ENCODE peak calls at places on chromosomes 7 and 10, in nine cellular contexts. R, H, Z, O, J, C, B, D and Y are unnamed samples.

GRCh38 chr10:113099431-113100298 is 149.6 kb downstream of the TCF7L2 start:
- DNase-seq in R (no peak), H (no peak), Z (no peak), O (peak), J (peak), C (no peak), B (no peak), D (no peak), Y (no peak)

GRCh38 chr7:55100172-55100961 is 81.5 kb downstream of the EGFR start:
- DNase-seq in R (no peak), H (no peak), Z (peak), O (peak), J (peak), C (no peak), B (peak), D (no peak), Y (no peak)

GRCh38 chr7:40717242-40717641 is 582.4 kb downstream of the SUGCT start:
- DNase-seq in R (peak), H (peak), Z (peak), O (peak), J (peak), C (peak), B (peak), D (no peak), Y (peak)

GRCh38 chr10:51052152-51052551 is 22.1 kb upstream of the PRKG1 start:
- DNase-seq in R (no peak), H (no peak), Z (no peak), O (peak), J (no peak), C (no peak), B (no peak), D (no peak), Y (no peak)

GRCh38 chr10:74432841-74433594 is 282.0 kb downstream of the ADK start:
- DNase-seq in R (peak), H (no peak), Z (no peak), O (peak), J (peak), C (no peak), B (no peak), D (no peak), Y (peak)

GRCh38 chr7:139774376-139774775 is 3.4 kb downstream of the HIPK2 start:
- DNase-seq in R (no peak), H (no peak), Z (no peak), O (peak), J (peak), C (no peak), B (no peak), D (no peak), Y (peak)

GRCh38 chr10:97124211-97124610 is 61.5 kb downstream of the SLIT1 start:
- DNase-seq in R (no peak), H (no peak), Z (no peak), O (no peak), J (no peak), C (no peak), B (no peak), D (no peak), Y (no peak)

GRCh38 chr10:89390875-89391576 is 1.4 kb upstream of the IFIT1 start:
- DNase-seq in R (no peak), H (no peak), Z (peak), O (no peak), J (no peak), C (no peak), B (no peak), D (no peak), Y (no peak)

GRCh38 chr7:130881091-130881798 is 147.2 kb upstream of the KLF14 start:
- DNase-seq in R (no peak), H (no peak), Z (no peak), O (no peak), J (no peak), C (no peak), B (no peak), D (no peak), Y (no peak)

GRCh38 chr10:100896876-100897461 is 15.8 kb upstream of the SLF2 start:
- DNase-seq in R (peak), H (no peak), Z (no peak), O (no peak), J (no peak), C (no peak), B (no peak), D (no peak), Y (no peak)

GRCh38 chr10:91271886-91272285 is 51.4 kb downstream of the PCGF5 start:
- DNase-seq in R (no peak), H (no peak), Z (no peak), O (peak), J (no peak), C (no peak), B (no peak), D (no peak), Y (peak)

GRCh38 chr7:91898240-91898992 is 17.9 kb upstream of the MTERF1 start:
- DNase-seq in R (no peak), H (no peak), Z (no peak), O (no peak), J (no peak), C (no peak), B (no peak), D (no peak), Y (no peak)

GRCh38 chr7:12728192-12728538 is 40.7 kb downstream of the ARL4A start:
- DNase-seq in R (no peak), H (no peak), Z (no peak), O (peak), J (peak), C (no peak), B (no peak), D (no peak), Y (peak)

GRCh38 chr10:70616761-70617160 is 14.2 kb upstream of the PRF1 start:
- DNase-seq in R (no peak), H (no peak), Z (no peak), O (no peak), J (no peak), C (no peak), B (no peak), D (no peak), Y (peak)

GRCh38 chr10:94785211-94785610 is 22.7 kb downstream of the CYP2C19 start:
- DNase-seq in R (no peak), H (no peak), Z (no peak), O (no peak), J (no peak), C (no peak), B (no peak), D (no peak), Y (no peak)

GRCh38 chr10:50937230-50937907 is 51.9 kb upstream of the A1CF start:
- DNase-seq in R (peak), H (no peak), Z (peak), O (peak), J (peak), C (no peak), B (no peak), D (no peak), Y (peak)

GRCh38 chr7:43479042-43479441 is 103.9 kb upstream of the STK17A start:
- DNase-seq in R (no peak), H (no peak), Z (no peak), O (no peak), J (no peak), C (no peak), B (no peak), D (no peak), Y (no peak)

GRCh38 chr10:3828404-3829192 is 43.6 kb upstream of the KLF6 start:
- DNase-seq in R (no peak), H (no peak), Z (no peak), O (peak), J (peak), C (no peak), B (no peak), D (peak), Y (peak)

GRCh38 chr7:77838929-77839491 is 40.4 kb downstream of the PHTF2 start:
- DNase-seq in R (no peak), H (no peak), Z (no peak), O (no peak), J (no peak), C (no peak), B (no peak), D (no peak), Y (no peak)

GRCh38 chr7:4246536-4246935 is 435.6 kb upstream of the FOXK1 start:
- DNase-seq in R (no peak), H (no peak), Z (no peak), O (no peak), J (no peak), C (no peak), B (no peak), D (no peak), Y (no peak)

GRCh38 chr7:641269-641671 is 85.2 kb upstream of the DNAAF5 start:
- DNase-seq in R (peak), H (no peak), Z (no peak), O (no peak), J (no peak), C (no peak), B (no peak), D (no peak), Y (no peak)

GRCh38 chr10:89278034-89278535 is 23.8 kb upstream of the IFIT2 start:
- DNase-seq in R (peak), H (no peak), Z (peak), O (peak), J (peak), C (no peak), B (no peak), D (no peak), Y (peak)

GRCh38 chr10:555281-555680 is 134.2 kb downstream of the DIP2C start:
- DNase-seq in R (no peak), H (no peak), Z (no peak), O (no peak), J (no peak), C (no peak), B (no peak), D (no peak), Y (no peak)

GRCh38 chr7:751826-752225 is 24.7 kb upstream of the PRKAR1B start:
- DNase-seq in R (no peak), H (no peak), Z (no peak), O (no peak), J (no peak), C (no peak), B (no peak), D (no peak), Y (no peak)

GRCh38 chr7:149598721-149599308 is 101.2 kb upstream of the ZNF746 start:
- DNase-seq in R (peak), H (no peak), Z (peak), O (peak), J (peak), C (peak), B (no peak), D (peak), Y (peak)

GRCh38 chr10:111107023-111107422 is 30.2 kb downstream of the ADRA2A start:
- DNase-seq in R (no peak), H (peak), Z (no peak), O (no peak), J (no peak), C (no peak), B (no peak), D (no peak), Y (no peak)
- TF ChIP-seq CTCF in R (no peak), H (no peak), Z (no peak), O (no peak), J (no peak), C (no peak), B (no peak), D (no peak), Y (no peak)

GRCh38 chr10:59465089-59465488 is 102.7 kb upstream of the FAM13C start:
- DNase-seq in R (peak), H (no peak), Z (no peak), O (peak), J (peak), C (no peak), B (no peak), D (no peak), Y (peak)
- TF ChIP-seq CTCF in R (peak), H (peak), Z (no peak), O (peak), J (peak), C (peak), B (peak), D (no peak), Y (peak)

DNA sequence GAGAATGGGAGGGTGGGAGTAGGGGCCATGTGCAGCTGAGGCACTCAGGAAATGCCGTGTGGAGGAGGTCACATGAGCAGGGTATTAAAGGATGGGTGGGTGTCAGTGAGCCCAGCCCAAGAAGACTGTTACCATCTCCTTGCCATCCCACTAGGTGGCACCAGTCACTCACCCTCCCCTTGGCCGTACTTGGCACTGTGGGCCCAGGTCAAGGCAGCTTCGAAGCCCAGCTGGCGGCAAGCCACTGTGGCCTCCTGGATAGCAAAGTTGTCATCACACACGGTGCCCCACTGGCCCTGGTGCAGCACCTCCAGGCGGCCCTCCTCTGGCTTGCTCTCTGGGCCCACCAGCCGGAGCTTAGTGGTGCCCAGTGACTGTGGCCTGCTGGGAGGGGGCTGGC is 5.4 kb downstream of the LOXL4 start:
- DNase-seq in R (peak), H (peak), Z (no peak), O (peak), J (peak), C (no peak), B (peak), D (no peak), Y (no peak)
- TF ChIP-seq CTCF in R (peak), H (peak), Z (no peak), O (peak), J (peak), C (no peak), B (peak), D (peak), Y (peak)

GRCh38 chr10:32374605-32375004 is 27.6 kb upstream of the EPC1 start:
- DNase-seq in R (no peak), H (no peak), Z (no peak), O (peak), J (no peak), C (no peak), B (no peak), D (no peak), Y (no peak)

GRCh38 chr10:32372000-32372875 is 25.3 kb upstream of the EPC1 start:
- DNase-seq in R (peak), H (peak), Z (no peak), O (no peak), J (no peak), C (no peak), B (no peak), D (no peak), Y (no peak)

GRCh38 chr10:32371101-32371500 is 24.1 kb upstream of the EPC1 start:
- DNase-seq in R (no peak), H (no peak), Z (no peak), O (no peak), J (no peak), C (no peak), B (no peak), D (no peak), Y (no peak)

GRCh38 chr10:32373031-32373430 is 26.1 kb upstream of the EPC1 start:
- DNase-seq in R (no peak), H (no peak), Z (no peak), O (no peak), J (no peak), C (no peak), B (no peak), D (no peak), Y (no peak)

DNA sequence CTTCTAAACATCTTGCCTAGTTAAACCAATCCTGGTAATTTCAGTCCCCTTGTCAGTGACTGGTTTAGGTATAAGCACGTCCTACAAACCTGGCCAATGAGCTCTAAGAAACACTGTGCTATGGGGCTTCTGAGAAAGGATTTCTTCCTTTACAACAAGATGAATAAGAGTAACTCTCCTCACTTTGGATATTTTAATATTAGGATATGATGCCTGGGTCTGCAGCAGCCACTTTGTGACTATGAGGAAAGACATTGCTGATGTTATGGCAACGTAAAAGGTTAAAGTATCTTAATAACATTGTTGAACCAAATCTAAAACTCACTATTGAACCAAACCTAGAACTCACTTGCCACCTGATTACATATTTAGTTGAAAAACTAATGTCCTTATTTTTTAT is 26.5 kb upstream of the EPC1 start:
- DNase-seq in R (no peak), H (no peak), Z (no peak), O (no peak), J (no peak), C (no peak), B (no peak), D (no peak), Y (no peak)
- TF ChIP-seq CTCF in R (no peak), H (no peak), Z (no peak), O (no peak), J (no peak), C (no peak), B (no peak), D (no peak), Y (no peak)

DNA sequence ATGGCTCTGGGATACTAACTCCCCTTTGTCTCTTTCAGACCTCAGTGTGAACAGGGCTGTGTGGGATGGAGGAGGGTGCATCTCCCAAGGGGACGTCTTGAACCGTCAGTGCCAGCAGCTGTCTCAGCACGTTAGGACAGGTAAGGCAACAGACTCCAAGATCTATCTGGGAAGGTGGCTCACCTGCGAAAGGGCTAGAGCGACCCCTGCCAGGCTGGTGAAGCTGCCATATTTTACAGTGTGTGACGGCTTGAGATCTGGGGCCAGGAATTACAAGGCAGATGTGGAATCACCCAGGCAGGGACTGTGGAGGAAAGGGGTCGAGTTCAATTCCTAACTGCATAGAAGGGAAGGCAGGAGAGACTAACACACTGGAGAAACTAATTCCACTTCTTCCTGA is 11.2 kb downstream of the MUC17 start:
- DNase-seq in R (peak), H (no peak), Z (no peak), O (no peak), J (no peak), C (no peak), B (no peak), D (no peak), Y (no peak)
- TF ChIP-seq CTCF in R (no peak), H (no peak), Z (no peak), O (no peak), J (no peak), C (no peak), B (no peak), D (no peak), Y (no peak)